ENCODE peak calls at places on chromosomes 13 and 19, in four cellular contexts. One of them, this sample, is unnamed.

GRCh38 chr19:861756-862528 is 2.5 kb downstream of the CFD start:
- DNase-seq in osteoblast: peak
- DNase-seq in Right ventricle myocardium inferior: no peak
- DNase-seq in stimulated activated CD4-positive, alpha-beta T cell treated with anti-CD3 and anti-CD28 coated beads, TNF-alpha, amount 100 ng/mL, for 4 hours: peak
- DNase-seq in this sample: peak

GRCh38 chr19:45153339-45154063 is 7.3 kb downstream of the NKPD1 start:
- DNase-seq in osteoblast: peak
- DNase-seq in Right ventricle myocardium inferior: no peak
- DNase-seq in stimulated activated CD4-positive, alpha-beta T cell treated with anti-CD3 and anti-CD28 coated beads, TNF-alpha, amount 100 ng/mL, for 4 hours: no peak
- DNase-seq in this sample: peak

GRCh38 chr13:73171242-73171641 is 112.4 kb downstream of the KLF5 start:
- DNase-seq in osteoblast: no peak
- DNase-seq in Right ventricle myocardium inferior: no peak
- DNase-seq in stimulated activated CD4-positive, alpha-beta T cell treated with anti-CD3 and anti-CD28 coated beads, TNF-alpha, amount 100 ng/mL, for 4 hours: no peak
- DNase-seq in this sample: no peak

GRCh38 chr13:110307697-110308376 is 753 bp downstream of the COL4A2 start:
- DNase-seq in stimulated activated CD4-positive, alpha-beta T cell treated with anti-CD3 and anti-CD28 coated beads, TNF-alpha, amount 100 ng/mL, for 4 hours: no peak
- DNase-seq in Right ventricle myocardium inferior: no peak
- DNase-seq in osteoblast: peak
- DNase-seq in this sample: no peak

GRCh38 chr13:60591348-60591747 is 194.3 kb downstream of the TDRD3 start:
- DNase-seq in Right ventricle myocardium inferior: no peak
- DNase-seq in stimulated activated CD4-positive, alpha-beta T cell treated with anti-CD3 and anti-CD28 coated beads, TNF-alpha, amount 100 ng/mL, for 4 hours: no peak
- DNase-seq in osteoblast: peak
- DNase-seq in this sample: no peak

GRCh38 chr13:32883501-32883900 is 132.7 kb upstream of the KL start:
- DNase-seq in stimulated activated CD4-positive, alpha-beta T cell treated with anti-CD3 and anti-CD28 coated beads, TNF-alpha, amount 100 ng/mL, for 4 hours: no peak
- DNase-seq in osteoblast: no peak
- DNase-seq in Right ventricle myocardium inferior: no peak
- DNase-seq in this sample: no peak

GRCh38 chr19:3186377-3186688 is 603 bp downstream of the NCLN start:
- DNase-seq in osteoblast: no peak
- DNase-seq in stimulated activated CD4-positive, alpha-beta T cell treated with anti-CD3 and anti-CD28 coated beads, TNF-alpha, amount 100 ng/mL, for 4 hours: no peak
- DNase-seq in Right ventricle myocardium inferior: no peak
- DNase-seq in this sample: no peak

GRCh38 chr19:7294571-7295212 is 478 bp upstream of the INSR start:
- DNase-seq in osteoblast: no peak
- DNase-seq in stimulated activated CD4-positive, alpha-beta T cell treated with anti-CD3 and anti-CD28 coated beads, TNF-alpha, amount 100 ng/mL, for 4 hours: no peak
- DNase-seq in Right ventricle myocardium inferior: peak
- DNase-seq in this sample: peak

GRCh38 chr13:35210234-35210633 is 266.3 kb downstream of the MAB21L1 start:
- DNase-seq in stimulated activated CD4-positive, alpha-beta T cell treated with anti-CD3 and anti-CD28 coated beads, TNF-alpha, amount 100 ng/mL, for 4 hours: no peak
- DNase-seq in osteoblast: no peak
- DNase-seq in Right ventricle myocardium inferior: no peak
- DNase-seq in this sample: no peak

GRCh38 chr13:65912516-65912915 is 1317.6 kb downstream of the PCDH9 start:
- DNase-seq in stimulated activated CD4-positive, alpha-beta T cell treated with anti-CD3 and anti-CD28 coated beads, TNF-alpha, amount 100 ng/mL, for 4 hours: no peak
- DNase-seq in osteoblast: no peak
- DNase-seq in Right ventricle myocardium inferior: no peak
- DNase-seq in this sample: no peak

GRCh38 chr19:45404557-45405434 is at the start of gene PPP1R13L:
- DNase-seq in stimulated activated CD4-positive, alpha-beta T cell treated with anti-CD3 and anti-CD28 coated beads, TNF-alpha, amount 100 ng/mL, for 4 hours: no peak
- DNase-seq in Right ventricle myocardium inferior: peak
- DNase-seq in osteoblast: peak
- DNase-seq in this sample: peak

GRCh38 chr13:94030415-94031119 is 448.9 kb downstream of the DCT start:
- DNase-seq in Right ventricle myocardium inferior: no peak
- DNase-seq in stimulated activated CD4-positive, alpha-beta T cell treated with anti-CD3 and anti-CD28 coated beads, TNF-alpha, amount 100 ng/mL, for 4 hours: no peak
- DNase-seq in osteoblast: no peak
- DNase-seq in this sample: no peak

GRCh38 chr13:104980571-104980970 is 1554.9 kb downstream of the EFNB2 start:
- DNase-seq in Right ventricle myocardium inferior: no peak
- DNase-seq in osteoblast: no peak
- DNase-seq in stimulated activated CD4-positive, alpha-beta T cell treated with anti-CD3 and anti-CD28 coated beads, TNF-alpha, amount 100 ng/mL, for 4 hours: no peak
- DNase-seq in this sample: no peak

GRCh38 chr19:14686411-14686810 is 3.4 kb upstream of the ZNF333 start:
- DNase-seq in stimulated activated CD4-positive, alpha-beta T cell treated with anti-CD3 and anti-CD28 coated beads, TNF-alpha, amount 100 ng/mL, for 4 hours: peak
- DNase-seq in osteoblast: peak
- DNase-seq in Right ventricle myocardium inferior: peak
- DNase-seq in this sample: no peak

GRCh38 chr19:7505682-7506384 is 10.1 kb upstream of the ZNF358 start:
- DNase-seq in osteoblast: peak
- DNase-seq in stimulated activated CD4-positive, alpha-beta T cell treated with anti-CD3 and anti-CD28 coated beads, TNF-alpha, amount 100 ng/mL, for 4 hours: no peak
- DNase-seq in Right ventricle myocardium inferior: no peak
- DNase-seq in this sample: peak

GRCh38 chr19:40461669-40462221 is 3.8 kb downstream of the BLVRB start:
- DNase-seq in osteoblast: peak
- DNase-seq in stimulated activated CD4-positive, alpha-beta T cell treated with anti-CD3 and anti-CD28 coated beads, TNF-alpha, amount 100 ng/mL, for 4 hours: no peak
- DNase-seq in Right ventricle myocardium inferior: peak
- DNase-seq in this sample: no peak

GRCh38 chr13:93547886-93548285 is 321.3 kb downstream of the GPC6 start:
- DNase-seq in osteoblast: no peak
- DNase-seq in Right ventricle myocardium inferior: no peak
- DNase-seq in stimulated activated CD4-positive, alpha-beta T cell treated with anti-CD3 and anti-CD28 coated beads, TNF-alpha, amount 100 ng/mL, for 4 hours: no peak
- DNase-seq in this sample: no peak

GRCh38 chr13:102721800-102722231 is 27.0 kb upstream of the METTL21C start:
- DNase-seq in Right ventricle myocardium inferior: no peak
- DNase-seq in stimulated activated CD4-positive, alpha-beta T cell treated with anti-CD3 and anti-CD28 coated beads, TNF-alpha, amount 100 ng/mL, for 4 hours: no peak
- DNase-seq in osteoblast: peak
- DNase-seq in this sample: no peak

GRCh38 chr19:2648528-2648937 is 54.0 kb downstream of the GNG7 start:
- DNase-seq in stimulated activated CD4-positive, alpha-beta T cell treated with anti-CD3 and anti-CD28 coated beads, TNF-alpha, amount 100 ng/mL, for 4 hours: peak
- DNase-seq in osteoblast: peak
- DNase-seq in Right ventricle myocardium inferior: peak
- DNase-seq in this sample: peak

GRCh38 chr19:42048992-42049391 is 21.0 kb downstream of the GRIK5 start:
- DNase-seq in stimulated activated CD4-positive, alpha-beta T cell treated with anti-CD3 and anti-CD28 coated beads, TNF-alpha, amount 100 ng/mL, for 4 hours: no peak
- DNase-seq in Right ventricle myocardium inferior: no peak
- DNase-seq in osteoblast: peak
- DNase-seq in this sample: no peak

GRCh38 chr19:18865973-18866799 is 29.8 kb downstream of the CERS1 start:
- DNase-seq in osteoblast: peak
- DNase-seq in Right ventricle myocardium inferior: peak
- DNase-seq in stimulated activated CD4-positive, alpha-beta T cell treated with anti-CD3 and anti-CD28 coated beads, TNF-alpha, amount 100 ng/mL, for 4 hours: peak
- DNase-seq in this sample: peak

GRCh38 chr13:108470921-108471320 is 158.5 kb upstream of the MYO16 start:
- DNase-seq in osteoblast: no peak
- DNase-seq in stimulated activated CD4-positive, alpha-beta T cell treated with anti-CD3 and anti-CD28 coated beads, TNF-alpha, amount 100 ng/mL, for 4 hours: no peak
- DNase-seq in Right ventricle myocardium inferior: no peak
- DNase-seq in this sample: no peak

GRCh38 chr19:2488942-2489731 is 13.2 kb downstream of the GADD45B start:
- DNase-seq in Right ventricle myocardium inferior: peak
- DNase-seq in stimulated activated CD4-positive, alpha-beta T cell treated with anti-CD3 and anti-CD28 coated beads, TNF-alpha, amount 100 ng/mL, for 4 hours: no peak
- DNase-seq in osteoblast: peak
- DNase-seq in this sample: peak

GRCh38 chr19:15216363-15216762 is 15.6 kb upstream of the NOTCH3 start:
- DNase-seq in osteoblast: no peak
- DNase-seq in Right ventricle myocardium inferior: no peak
- DNase-seq in stimulated activated CD4-positive, alpha-beta T cell treated with anti-CD3 and anti-CD28 coated beads, TNF-alpha, amount 100 ng/mL, for 4 hours: no peak
- DNase-seq in this sample: no peak

GRCh38 chr13:22596157-22596863 is 584.5 kb upstream of the SGCG start:
- DNase-seq in stimulated activated CD4-positive, alpha-beta T cell treated with anti-CD3 and anti-CD28 coated beads, TNF-alpha, amount 100 ng/mL, for 4 hours: no peak
- DNase-seq in osteoblast: no peak
- DNase-seq in Right ventricle myocardium inferior: no peak
- DNase-seq in this sample: no peak

GRCh38 chr19:2150794-2151338 is 500 bp downstream of the AP3D1 start:
- DNase-seq in stimulated activated CD4-positive, alpha-beta T cell treated with anti-CD3 and anti-CD28 coated beads, TNF-alpha, amount 100 ng/mL, for 4 hours: no peak
- DNase-seq in osteoblast: peak
- DNase-seq in Right ventricle myocardium inferior: no peak
- DNase-seq in this sample: no peak

GRCh38 chr19:34273121-34273845 is 18.9 kb downstream of the GARRE1 start:
- DNase-seq in Right ventricle myocardium inferior: no peak
- DNase-seq in osteoblast: peak
- DNase-seq in stimulated activated CD4-positive, alpha-beta T cell treated with anti-CD3 and anti-CD28 coated beads, TNF-alpha, amount 100 ng/mL, for 4 hours: no peak
- DNase-seq in this sample: no peak

GRCh38 chr13:81393110-81393509 is 1052.2 kb upstream of the SPRY2 start:
- DNase-seq in Right ventricle myocardium inferior: no peak
- DNase-seq in stimulated activated CD4-positive, alpha-beta T cell treated with anti-CD3 and anti-CD28 coated beads, TNF-alpha, amount 100 ng/mL, for 4 hours: no peak
- DNase-seq in osteoblast: no peak
- DNase-seq in this sample: no peak

GRCh38 chr13:30456290-30456689 is 9.4 kb downstream of the HMGB1 start:
- DNase-seq in Right ventricle myocardium inferior: no peak
- DNase-seq in osteoblast: no peak
- DNase-seq in stimulated activated CD4-positive, alpha-beta T cell treated with anti-CD3 and anti-CD28 coated beads, TNF-alpha, amount 100 ng/mL, for 4 hours: no peak
- DNase-seq in this sample: no peak

GRCh38 chr13:32407854-32408253 is 20.1 kb downstream of the N4BP2L1 start:
- DNase-seq in Right ventricle myocardium inferior: no peak
- DNase-seq in osteoblast: no peak
- DNase-seq in stimulated activated CD4-positive, alpha-beta T cell treated with anti-CD3 and anti-CD28 coated beads, TNF-alpha, amount 100 ng/mL, for 4 hours: no peak
- DNase-seq in this sample: no peak

GRCh38 chr19:34224996-34225658 is 29.2 kb upstream of the GARRE1 start:
- DNase-seq in osteoblast: no peak
- DNase-seq in stimulated activated CD4-positive, alpha-beta T cell treated with anti-CD3 and anti-CD28 coated beads, TNF-alpha, amount 100 ng/mL, for 4 hours: no peak
- DNase-seq in Right ventricle myocardium inferior: no peak
- DNase-seq in this sample: peak

GRCh38 chr19:35162471-35163326 is 8.2 kb downstream of the FXYD5 start:
- DNase-seq in Right ventricle myocardium inferior: no peak
- DNase-seq in stimulated activated CD4-positive, alpha-beta T cell treated with anti-CD3 and anti-CD28 coated beads, TNF-alpha, amount 100 ng/mL, for 4 hours: no peak
- DNase-seq in osteoblast: peak
- DNase-seq in this sample: no peak

GRCh38 chr19:32652893-32653625 is 21.9 kb downstream of the ANKRD27 start:
- DNase-seq in Right ventricle myocardium inferior: peak
- DNase-seq in stimulated activated CD4-positive, alpha-beta T cell treated with anti-CD3 and anti-CD28 coated beads, TNF-alpha, amount 100 ng/mL, for 4 hours: no peak
- DNase-seq in osteoblast: peak
- DNase-seq in this sample: no peak

GRCh38 chr13:114174529-114174941 is 4.5 kb upstream of the CFAP97D2 start:
- DNase-seq in stimulated activated CD4-positive, alpha-beta T cell treated with anti-CD3 and anti-CD28 coated beads, TNF-alpha, amount 100 ng/mL, for 4 hours: no peak
- DNase-seq in Right ventricle myocardium inferior: no peak
- DNase-seq in osteoblast: no peak
- DNase-seq in this sample: no peak

GRCh38 chr19:13143135-13143534 is 7.0 kb downstream of the STX10 start:
- DNase-seq in osteoblast: no peak
- DNase-seq in stimulated activated CD4-positive, alpha-beta T cell treated with anti-CD3 and anti-CD28 coated beads, TNF-alpha, amount 100 ng/mL, for 4 hours: no peak
- DNase-seq in Right ventricle myocardium inferior: no peak
- DNase-seq in this sample: no peak

GRCh38 chr19:7971553-7972520 is 28.4 kb upstream of the TIMM44 start:
- DNase-seq in Right ventricle myocardium inferior: no peak
- DNase-seq in stimulated activated CD4-positive, alpha-beta T cell treated with anti-CD3 and anti-CD28 coated beads, TNF-alpha, amount 100 ng/mL, for 4 hours: no peak
- DNase-seq in osteoblast: peak
- DNase-seq in this sample: no peak

GRCh38 chr13:75258159-75258782 is 223.7 kb downstream of the TBC1D4 start:
- DNase-seq in osteoblast: no peak
- DNase-seq in Right ventricle myocardium inferior: no peak
- DNase-seq in stimulated activated CD4-positive, alpha-beta T cell treated with anti-CD3 and anti-CD28 coated beads, TNF-alpha, amount 100 ng/mL, for 4 hours: no peak
- DNase-seq in this sample: peak

GRCh38 chr13:110498327-110498726 is 63.2 kb downstream of the RAB20 start:
- DNase-seq in Right ventricle myocardium inferior: no peak
- DNase-seq in stimulated activated CD4-positive, alpha-beta T cell treated with anti-CD3 and anti-CD28 coated beads, TNF-alpha, amount 100 ng/mL, for 4 hours: no peak
- DNase-seq in osteoblast: peak
- DNase-seq in this sample: no peak